ENCODE peak calls at places on chromosomes 4 and X, in seven cellular contexts. F is GM13977, I is NCI-H748 treated with DMSO at 0.1 percent for 48 hours, C is neural crest cell, Z is HCEC 1CT, N is mesenteric fat pad, Q is RPMI7951. E is an unnamed sample.

GRCh38 chrX:118503260-118504041 is 7.8 kb downstream of the DOCK11 start:
- DNase-seq in C (no peak), Q (no peak), N (no peak), Z (no peak), I (no peak), F (no peak), E (no peak)

GRCh38 chr4:149203256-149204001 is 612.2 kb downstream of the IQCM start:
- DNase-seq in F (no peak), C (no peak), N (no peak), Z (no peak), I (no peak), Q (no peak), E (no peak)

GRCh38 chr4:41358626-41359025 is 101.9 kb downstream of the UCHL1 start:
- DNase-seq in Q (no peak), C (no peak), N (no peak), F (no peak), I (peak; percentile 63), Z (no peak), E (no peak)

GRCh38 chrX:5957506-5957905 is 271.2 kb downstream of the NLGN4X start:
- DNase-seq in Q (peak; percentile 0), I (no peak), F (no peak), Z (no peak), C (no peak), N (no peak), E (no peak)

GRCh38 chrX:156001001-156001666 is 3.6 kb downstream of the IL9R start:
- DNase-seq in C (no peak), I (no peak), Z (no peak), Q (no peak), N (no peak), F (no peak), E (no peak)

GRCh38 chrX:116272328-116272727 is 101.8 kb downstream of the AGTR2 start:
- DNase-seq in F (no peak), C (no peak), N (no peak), I (no peak), Q (peak; percentile 88), Z (peak; percentile 85), E (no peak)

GRCh38 chrX:72100824-72101351 is 30.8 kb downstream of the RTL5 start:
- DNase-seq in I (no peak), Q (no peak), N (peak; percentile 85), C (no peak), Z (no peak), F (peak; percentile 54), E (no peak)

GRCh38 chrX:1281511-1281910 is 12.9 kb downstream of the CSF2RA start:
- DNase-seq in N (no peak), C (no peak), Z (peak; percentile 2), I (no peak), F (no peak), Q (peak; percentile 60), E (no peak)

E was measured in progenitor cell of endocrine pancreas.